ENCODE peak calls at places on chromosomes 11 and 22, in seven cellular contexts. One of them, this sample, is unnamed.

GRCh38 chr11:77086521-77087472 is 15.8 kb upstream of the OMP start:
- DNase-seq in lower lobe of right lung: peak
- DNase-seq in brain microvascular endothelial cell: no peak
- DNase-seq in choroid plexus epithelial cell: no peak
- DNase-seq in mucosa of descending colon: peak
- DNase-seq in heart left ventricle: no peak
- DNase-seq in Panc1: no peak
- DNase-seq in this sample: no peak

GRCh38 chr22:44247346-44247745 is 65.4 kb downstream of the SHISAL1 start:
- DNase-seq in mucosa of descending colon: no peak
- DNase-seq in heart left ventricle: no peak
- DNase-seq in brain microvascular endothelial cell: no peak
- DNase-seq in lower lobe of right lung: no peak
- DNase-seq in Panc1: no peak
- DNase-seq in choroid plexus epithelial cell: no peak
- DNase-seq in this sample: no peak

GRCh38 chr11:92500463-92500862 is 275.8 kb downstream of the FAT3 start:
- DNase-seq in choroid plexus epithelial cell: peak
- DNase-seq in lower lobe of right lung: no peak
- DNase-seq in heart left ventricle: no peak
- DNase-seq in Panc1: no peak
- DNase-seq in mucosa of descending colon: no peak
- DNase-seq in brain microvascular endothelial cell: no peak
- DNase-seq in this sample: no peak

GRCh38 chr11:70263363-70263762 is 7.1 kb upstream of the PPFIA1 start:
- DNase-seq in brain microvascular endothelial cell: no peak
- DNase-seq in choroid plexus epithelial cell: no peak
- DNase-seq in lower lobe of right lung: no peak
- DNase-seq in heart left ventricle: no peak
- DNase-seq in Panc1: no peak
- DNase-seq in mucosa of descending colon: no peak
- DNase-seq in this sample: no peak

GRCh38 chr11:60658409-60658808 is 41.0 kb upstream of the MS4A8 start:
- DNase-seq in choroid plexus epithelial cell: no peak
- DNase-seq in mucosa of descending colon: no peak
- DNase-seq in brain microvascular endothelial cell: no peak
- DNase-seq in Panc1: no peak
- DNase-seq in lower lobe of right lung: no peak
- DNase-seq in heart left ventricle: no peak
- DNase-seq in this sample: no peak

GRCh38 chr11:109939176-109939810 is 153.9 kb upstream of the ZC3H12C start:
- DNase-seq in choroid plexus epithelial cell: peak
- DNase-seq in brain microvascular endothelial cell: peak
- DNase-seq in Panc1: peak
- DNase-seq in heart left ventricle: no peak
- DNase-seq in mucosa of descending colon: no peak
- DNase-seq in lower lobe of right lung: no peak
- DNase-seq in this sample: peak

GRCh38 chr11:119491753-119492455 is 68.9 kb upstream of the THY1 start:
- DNase-seq in heart left ventricle: no peak
- DNase-seq in choroid plexus epithelial cell: peak
- DNase-seq in lower lobe of right lung: no peak
- DNase-seq in mucosa of descending colon: no peak
- DNase-seq in brain microvascular endothelial cell: peak
- DNase-seq in Panc1: no peak
- DNase-seq in this sample: no peak

GRCh38 chr11:5705688-5706087 is 16.1 kb downstream of the TRIM22 start:
- DNase-seq in lower lobe of right lung: no peak
- DNase-seq in brain microvascular endothelial cell: no peak
- DNase-seq in Panc1: no peak
- DNase-seq in choroid plexus epithelial cell: peak
- DNase-seq in mucosa of descending colon: no peak
- DNase-seq in heart left ventricle: no peak
- DNase-seq in this sample: no peak

GRCh38 chr22:41888638-41889200 is 26.2 kb downstream of the SHISA8 start:
- DNase-seq in Panc1: no peak
- DNase-seq in heart left ventricle: no peak
- DNase-seq in brain microvascular endothelial cell: no peak
- DNase-seq in lower lobe of right lung: no peak
- DNase-seq in choroid plexus epithelial cell: no peak
- DNase-seq in mucosa of descending colon: no peak
- DNase-seq in this sample: no peak

GRCh38 chr11:69367211-69367964 is 73.4 kb downstream of the MYEOV start:
- DNase-seq in Panc1: no peak
- DNase-seq in mucosa of descending colon: no peak
- DNase-seq in lower lobe of right lung: no peak
- DNase-seq in brain microvascular endothelial cell: no peak
- DNase-seq in choroid plexus epithelial cell: no peak
- DNase-seq in heart left ventricle: peak
- DNase-seq in this sample: no peak

GRCh38 chr11:57515332-57516060 is at the start of gene SLC43A1:
- DNase-seq in heart left ventricle: peak
- DNase-seq in mucosa of descending colon: peak
- DNase-seq in choroid plexus epithelial cell: peak
- DNase-seq in Panc1: no peak
- DNase-seq in lower lobe of right lung: peak
- DNase-seq in brain microvascular endothelial cell: peak
- DNase-seq in this sample: no peak

GRCh38 chr11:69384548-69385465 is 90.9 kb downstream of the MYEOV start:
- DNase-seq in lower lobe of right lung: no peak
- DNase-seq in brain microvascular endothelial cell: no peak
- DNase-seq in choroid plexus epithelial cell: no peak
- DNase-seq in mucosa of descending colon: no peak
- DNase-seq in Panc1: no peak
- DNase-seq in heart left ventricle: no peak
- DNase-seq in this sample: no peak

GRCh38 chr11:117781650-117782049 is 15.4 kb downstream of the DSCAML1 start:
- DNase-seq in mucosa of descending colon: no peak
- DNase-seq in heart left ventricle: no peak
- DNase-seq in choroid plexus epithelial cell: no peak
- DNase-seq in brain microvascular endothelial cell: no peak
- DNase-seq in lower lobe of right lung: peak
- DNase-seq in Panc1: no peak
- DNase-seq in this sample: no peak

GRCh38 chr11:119684361-119685072 is 44.5 kb downstream of the NECTIN1 start:
- DNase-seq in brain microvascular endothelial cell: peak
- DNase-seq in Panc1: no peak
- DNase-seq in choroid plexus epithelial cell: peak
- DNase-seq in lower lobe of right lung: no peak
- DNase-seq in heart left ventricle: no peak
- DNase-seq in mucosa of descending colon: no peak
- DNase-seq in this sample: no peak

GRCh38 chr11:117704416-117705150 is 92.4 kb downstream of the DSCAML1 start:
- DNase-seq in lower lobe of right lung: no peak
- DNase-seq in mucosa of descending colon: no peak
- DNase-seq in choroid plexus epithelial cell: no peak
- DNase-seq in brain microvascular endothelial cell: no peak
- DNase-seq in Panc1: no peak
- DNase-seq in heart left ventricle: no peak
- DNase-seq in this sample: no peak

GRCh38 chr11:64885367-64886286 is 7.2 kb upstream of the EHD1 start:
- DNase-seq in heart left ventricle: no peak
- DNase-seq in brain microvascular endothelial cell: peak
- DNase-seq in choroid plexus epithelial cell: peak
- DNase-seq in Panc1: no peak
- DNase-seq in lower lobe of right lung: no peak
- DNase-seq in mucosa of descending colon: no peak
- DNase-seq in this sample: no peak

GRCh38 chr22:39940757-39941305 is 19.4 kb upstream of the TMA7B start:
- DNase-seq in mucosa of descending colon: no peak
- DNase-seq in brain microvascular endothelial cell: no peak
- DNase-seq in choroid plexus epithelial cell: peak
- DNase-seq in Panc1: no peak
- DNase-seq in heart left ventricle: no peak
- DNase-seq in lower lobe of right lung: no peak
- DNase-seq in this sample: no peak
- TF ChIP-seq CTCF in mucosa of descending colon: no peak
- TF ChIP-seq CTCF in brain microvascular endothelial cell: no peak
- TF ChIP-seq CTCF in choroid plexus epithelial cell: no peak
- TF ChIP-seq CTCF in Panc1: no peak
- TF ChIP-seq CTCF in heart left ventricle: no peak
- TF ChIP-seq CTCF in lower lobe of right lung: no peak
- TF ChIP-seq CTCF in this sample: no peak

DNA sequence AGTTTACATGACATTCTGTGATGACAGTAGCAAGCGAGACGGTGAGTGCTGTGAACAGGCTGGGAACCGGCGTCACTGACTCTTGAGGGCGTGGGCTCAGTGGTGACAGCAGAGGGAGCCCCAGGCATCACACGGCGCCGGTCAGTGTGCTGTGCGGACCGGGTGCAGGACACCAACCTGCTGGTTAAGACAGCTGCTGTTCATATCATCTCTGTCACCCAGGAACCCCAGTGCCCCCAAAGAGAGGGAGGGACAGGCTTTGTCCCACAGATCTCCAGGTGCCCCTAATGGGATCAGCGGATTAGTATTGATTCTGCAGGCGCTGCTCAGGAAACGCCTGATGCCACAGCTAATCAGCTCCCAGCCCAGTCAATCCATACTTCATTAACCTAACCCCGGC is 18.4 kb downstream of the B3GAT1 start:
- DNase-seq in brain microvascular endothelial cell: no peak
- DNase-seq in mucosa of descending colon: peak
- DNase-seq in choroid plexus epithelial cell: no peak
- DNase-seq in Panc1: no peak
- DNase-seq in lower lobe of right lung: no peak
- DNase-seq in heart left ventricle: no peak
- DNase-seq in this sample: no peak
- TF ChIP-seq CTCF in brain microvascular endothelial cell: no peak
- TF ChIP-seq CTCF in mucosa of descending colon: no peak
- TF ChIP-seq CTCF in choroid plexus epithelial cell: no peak
- TF ChIP-seq CTCF in Panc1: no peak
- TF ChIP-seq CTCF in lower lobe of right lung: peak
- TF ChIP-seq CTCF in heart left ventricle: no peak
- TF ChIP-seq CTCF in this sample: no peak

GRCh38 chr22:20129747-20130014 is 1.9 kb upstream of the ZDHHC8 start:
- DNase-seq in brain microvascular endothelial cell: no peak
- DNase-seq in mucosa of descending colon: no peak
- DNase-seq in heart left ventricle: no peak
- DNase-seq in choroid plexus epithelial cell: no peak
- DNase-seq in Panc1: no peak
- DNase-seq in lower lobe of right lung: no peak
- DNase-seq in this sample: no peak

GRCh38 chr22:20131593-20131855 is at the start of gene ZDHHC8:
- DNase-seq in heart left ventricle: peak
- DNase-seq in mucosa of descending colon: no peak
- DNase-seq in choroid plexus epithelial cell: no peak
- DNase-seq in Panc1: no peak
- DNase-seq in brain microvascular endothelial cell: no peak
- DNase-seq in lower lobe of right lung: no peak
- DNase-seq in this sample: no peak

GRCh38 chr22:20130739-20131592 is 638 bp upstream of the ZDHHC8 start:
- DNase-seq in choroid plexus epithelial cell: peak
- DNase-seq in Panc1: no peak
- DNase-seq in mucosa of descending colon: peak
- DNase-seq in lower lobe of right lung: peak
- DNase-seq in heart left ventricle: peak
- DNase-seq in brain microvascular endothelial cell: peak
- DNase-seq in this sample: peak

GRCh38 chr22:20128902-20129746 is 2.5 kb upstream of the ZDHHC8 start:
- DNase-seq in lower lobe of right lung: no peak
- DNase-seq in mucosa of descending colon: no peak
- DNase-seq in choroid plexus epithelial cell: peak
- DNase-seq in Panc1: no peak
- DNase-seq in heart left ventricle: no peak
- DNase-seq in brain microvascular endothelial cell: peak
- DNase-seq in this sample: no peak

DNA sequence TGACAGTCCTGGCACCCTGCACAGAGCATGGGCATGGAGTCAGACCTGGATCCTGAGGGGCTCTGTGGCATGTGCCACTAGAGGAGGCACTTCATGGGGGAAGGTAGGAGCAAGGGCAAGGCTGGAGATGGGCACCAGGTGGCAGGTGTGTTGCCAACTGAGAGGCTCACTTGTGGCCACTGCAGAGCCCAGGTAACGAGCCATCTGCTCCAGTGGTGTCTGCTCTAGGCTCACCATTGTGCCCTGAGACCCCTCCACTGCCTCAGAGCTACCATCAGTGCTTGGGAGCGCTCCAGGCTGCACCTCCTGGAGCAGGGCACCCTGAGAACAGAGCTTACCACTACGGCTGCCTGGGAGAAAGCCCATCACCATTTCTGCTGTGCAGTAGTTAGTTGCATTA is 1.3 kb upstream of the ZDHHC8 start:
- DNase-seq in choroid plexus epithelial cell: no peak
- DNase-seq in brain microvascular endothelial cell: no peak
- DNase-seq in lower lobe of right lung: no peak
- DNase-seq in Panc1: no peak
- DNase-seq in heart left ventricle: no peak
- DNase-seq in mucosa of descending colon: no peak
- DNase-seq in this sample: no peak
- TF ChIP-seq CTCF in choroid plexus epithelial cell: no peak
- TF ChIP-seq CTCF in brain microvascular endothelial cell: no peak
- TF ChIP-seq CTCF in lower lobe of right lung: no peak
- TF ChIP-seq CTCF in Panc1: no peak
- TF ChIP-seq CTCF in heart left ventricle: no peak
- TF ChIP-seq CTCF in mucosa of descending colon: no peak
- TF ChIP-seq CTCF in this sample: no peak

GRCh38 chr11:47641585-47642098 is 717 bp downstream of the MTCH2 start:
- DNase-seq in brain microvascular endothelial cell: no peak
- DNase-seq in mucosa of descending colon: no peak
- DNase-seq in heart left ventricle: no peak
- DNase-seq in Panc1: no peak
- DNase-seq in lower lobe of right lung: no peak
- DNase-seq in choroid plexus epithelial cell: no peak
- DNase-seq in this sample: no peak

GRCh38 chr11:47645500-47645899 is 3.1 kb upstream of the MTCH2 start:
- DNase-seq in Panc1: no peak
- DNase-seq in mucosa of descending colon: no peak
- DNase-seq in choroid plexus epithelial cell: no peak
- DNase-seq in lower lobe of right lung: no peak
- DNase-seq in heart left ventricle: no peak
- DNase-seq in brain microvascular endothelial cell: no peak
- DNase-seq in this sample: no peak

GRCh38 chr11:47646019-47646418 is 3.7 kb upstream of the MTCH2 start:
- DNase-seq in lower lobe of right lung: no peak
- DNase-seq in mucosa of descending colon: no peak
- DNase-seq in brain microvascular endothelial cell: no peak
- DNase-seq in heart left ventricle: no peak
- DNase-seq in choroid plexus epithelial cell: no peak
- DNase-seq in Panc1: no peak
- DNase-seq in this sample: no peak

DNA sequence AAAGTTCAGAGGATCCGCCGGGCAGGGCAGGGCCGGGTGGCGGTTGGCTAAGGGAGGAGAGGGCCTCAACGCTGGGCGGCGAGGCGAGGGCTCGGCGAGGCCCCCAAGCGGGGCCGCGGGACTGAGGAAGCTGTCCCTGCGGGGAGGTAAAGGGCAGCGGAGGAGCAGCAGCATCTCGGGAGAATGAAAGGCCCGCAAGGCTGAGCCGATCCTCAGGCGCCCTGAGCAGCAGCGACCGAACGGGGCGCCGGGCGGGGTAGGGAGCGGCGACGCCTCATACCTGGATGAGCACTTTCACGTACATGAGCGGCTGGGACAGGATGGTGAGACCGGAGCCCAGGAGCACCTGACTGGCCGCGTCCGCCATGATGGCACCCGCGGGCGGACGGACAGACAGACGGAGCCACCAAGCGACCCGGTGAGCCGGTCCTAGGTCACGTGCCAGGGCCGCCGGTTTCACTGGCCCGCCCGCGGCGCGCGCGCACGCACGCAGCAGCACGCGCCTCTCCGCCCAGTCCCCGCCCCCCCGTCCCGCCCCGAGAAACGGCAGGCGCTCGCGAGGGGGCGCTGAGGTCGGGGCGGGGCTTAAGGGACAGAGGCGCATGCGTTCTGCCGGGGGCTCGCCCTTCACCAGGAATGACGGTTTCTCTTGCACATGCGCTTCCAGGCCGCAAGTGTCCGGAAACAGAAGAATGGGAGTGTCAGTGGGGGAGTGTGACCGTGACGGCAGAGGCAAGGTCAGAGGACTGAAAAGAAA is at the start of gene MTCH2:
- DNase-seq in mucosa of descending colon: peak
- DNase-seq in choroid plexus epithelial cell: peak
- DNase-seq in heart left ventricle: peak
- DNase-seq in lower lobe of right lung: peak
- DNase-seq in brain microvascular endothelial cell: peak
- DNase-seq in Panc1: peak
- DNase-seq in this sample: peak
- TF ChIP-seq CTCF in mucosa of descending colon: peak
- TF ChIP-seq CTCF in choroid plexus epithelial cell: no peak
- TF ChIP-seq CTCF in heart left ventricle: peak
- TF ChIP-seq CTCF in lower lobe of right lung: peak
- TF ChIP-seq CTCF in brain microvascular endothelial cell: peak
- TF ChIP-seq CTCF in Panc1: no peak
- TF ChIP-seq CTCF in this sample: peak